ENCODE peak calls at places on chromosome 2, in four cellular contexts. Q is HepG2, P is GM12878, I is H1. A is an unnamed sample.
A peak's percentile ranks its signal among the peaks of the same experiment; 100 is the strongest.

GRCh38 chr2:201936817-201937216 is 96.8 kb upstream of the FZD7 start:
- DNase-seq in Q (peak; percentile 74), P (no peak), I (no peak), A (no peak)

GRCh38 chr2:163375070-163375469 is 360.7 kb downstream of the FIGN start:
- DNase-seq in Q (no peak), P (no peak), I (no peak), A (no peak)

GRCh38 chr2:176490061-176490861 is 221.0 kb downstream of the MTX2 start:
- DNase-seq in Q (no peak), P (no peak), I (peak; percentile 43), A (no peak)

GRCh38 chr2:220227272-220227920 is 600.0 kb downstream of the SLC4A3 start:
- DNase-seq in Q (no peak), P (no peak), I (no peak), A (no peak)

GRCh38 chr2:218284106-218284811 is 8.0 kb downstream of the TMBIM1 start:
- DNase-seq in Q (no peak), P (no peak), I (no peak), A (no peak)

GRCh38 chr2:169895294-169895985 is 68.2 kb downstream of the UBR3 start:
- DNase-seq in Q (no peak), P (no peak), I (no peak), A (no peak)

GRCh38 chr2:26922638-26923466 is 47.6 kb upstream of the MAPRE3 start:
- DNase-seq in Q (peak; percentile 69), P (no peak), I (no peak), A (peak; percentile 57)

GRCh38 chr2:143682643-143683042 is 553.4 kb downstream of the ARHGAP15 start:
- DNase-seq in Q (no peak), P (no peak), I (no peak), A (no peak)

GRCh38 chr2:126482582-126483464 is 173.1 kb upstream of the GYPC start:
- DNase-seq in Q (peak; percentile 43), P (no peak), I (peak; percentile 5), A (no peak)

GRCh38 chr2:29014811-29015414 is 33.8 kb downstream of the TOGARAM2 start:
- DNase-seq in Q (no peak), P (no peak), I (no peak), A (no peak)

GRCh38 chr2:207848545-207848928 is 78.8 kb upstream of the FZD5 start:
- DNase-seq in Q (peak; percentile 80), P (no peak), I (no peak), A (no peak)

GRCh38 chr2:149449017-149449416 is 118.6 kb downstream of the LYPD6 start:
- DNase-seq in Q (no peak), P (no peak), I (no peak), A (no peak)

GRCh38 chr2:74260495-74260894 is 62.1 kb downstream of the MTHFD2 start:
- DNase-seq in Q (no peak), P (no peak), I (no peak), A (no peak)

GRCh38 chr2:3779650-3780049 is 76.3 kb downstream of the DCDC2C start:
- DNase-seq in Q (no peak), P (no peak), I (no peak), A (no peak)

GRCh38 chr2:11406492-11407381 is 59.2 kb downstream of the E2F6 start:
- DNase-seq in Q (no peak), P (no peak), I (no peak), A (peak; percentile 42)

GRCh38 chr2:35530615-35531135 is 824.9 kb upstream of the CRIM1 start:
- DNase-seq in Q (no peak), P (no peak), I (no peak), A (no peak)

GRCh38 chr2:108169982-108170625 is 69.7 kb upstream of the SULT1C3 start:
- DNase-seq in Q (peak; percentile 31), P (no peak), I (no peak), A (peak; percentile 27)

GRCh38 chr2:228747478-228747877 is 523.6 kb downstream of the PID1 start:
- DNase-seq in Q (no peak), P (no peak), I (no peak), A (no peak)

GRCh38 chr2:74679615-74680014 is 25.6 kb downstream of the SEMA4F start:
- DNase-seq in Q (no peak), P (no peak), I (no peak), A (no peak)

GRCh38 chr2:169822785-169823392 is 1.8 kb downstream of the METTL5 start:
- DNase-seq in Q (no peak), P (no peak), I (no peak), A (no peak)

GRCh38 chr2:116491292-116491691 is 1323.2 kb upstream of the DDX18 start:
- DNase-seq in Q (no peak), P (no peak), I (no peak), A (no peak)

GRCh38 chr2:160482673-160483072 is 10.9 kb downstream of the RBMS1 start:
- DNase-seq in Q (no peak), P (no peak), I (no peak), A (no peak)

GRCh38 chr2:100989666-100990065 is 12.4 kb upstream of the RPL31 start:
- DNase-seq in Q (no peak), P (no peak), I (no peak), A (no peak)

GRCh38 chr2:176502619-176503018 is 233.4 kb downstream of the MTX2 start:
- DNase-seq in Q (peak; percentile 6), P (no peak), I (no peak), A (no peak)

GRCh38 chr2:196263181-196263747 is 91.9 kb upstream of the STK17B start:
- DNase-seq in Q (no peak), P (peak; percentile 88), I (no peak), A (no peak)

GRCh38 chr2:237627463-237628321 is at the start of gene LRRFIP1:
- DNase-seq in Q (no peak), P (no peak), I (no peak), A (no peak)

GRCh38 chr2:158009425-158009824 is 92.3 kb upstream of the UPP2 start:
- DNase-seq in Q (no peak), P (no peak), I (no peak), A (no peak)

GRCh38 chr2:161085041-161085598 is 75.1 kb upstream of the TANK start:
- DNase-seq in Q (no peak), P (no peak), I (no peak), A (no peak)

GRCh38 chr2:224359569-224359968 is 42.3 kb downstream of the FAM124B start:
- DNase-seq in Q (peak; percentile 16), P (no peak), I (no peak), A (peak; percentile 33)

GRCh38 chr2:65654496-65654895 is 222.1 kb upstream of the SPRED2 start:
- DNase-seq in Q (no peak), P (no peak), I (no peak), A (no peak)

GRCh38 chr2:31138037-31138962 is at the start of gene GALNT14:
- DNase-seq in Q (no peak), P (no peak), I (peak; percentile 33), A (peak; percentile 51)

GRCh38 chr2:66145490-66145889 is 289.4 kb upstream of the MEIS1 start:
- DNase-seq in Q (no peak), P (no peak), I (no peak), A (no peak)

DNA sequence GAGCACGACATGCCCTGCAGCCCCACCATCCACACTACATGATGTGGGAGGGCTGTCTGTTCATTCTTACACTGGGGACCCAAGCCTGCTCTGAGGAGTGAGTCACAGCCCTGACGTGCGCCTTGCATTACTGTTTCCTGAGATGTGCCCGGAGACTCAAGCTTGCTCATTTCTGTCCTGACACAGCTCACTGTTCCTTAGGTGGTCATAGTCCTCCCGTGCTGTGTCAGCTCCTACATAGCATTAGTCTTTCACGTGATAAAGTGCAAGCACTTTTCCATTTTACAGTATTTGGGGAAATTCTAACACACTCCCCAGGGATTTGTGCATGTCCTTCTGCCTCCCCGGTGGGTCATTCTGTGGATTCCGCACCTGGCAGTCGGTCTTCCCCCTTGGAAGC is 46.2 kb upstream of the TRIM43B start:
- DNase-seq in Q (no peak), P (peak; percentile 51), I (no peak), A (no peak)
- TF ChIP-seq YY1 in Q (no peak), P (no peak), I (no peak), A (no peak)

GRCh38 chr2:240392084-240392947 is 43.1 kb upstream of the GPC1 start:
- DNase-seq in Q (no peak), P (no peak), I (no peak), A (no peak)

GRCh38 chr2:240393831-240394410 is 41.5 kb upstream of the GPC1 start:
- DNase-seq in Q (no peak), P (no peak), I (no peak), A (no peak)

GRCh38 chr2:240394549-240394948 is 40.9 kb upstream of the GPC1 start:
- DNase-seq in Q (no peak), P (no peak), I (no peak), A (no peak)

GRCh38 chr2:240391111-240392051 is 44.1 kb upstream of the GPC1 start:
- DNase-seq in Q (no peak), P (no peak), I (no peak), A (no peak)

GRCh38 chr2:240392948-240393830 is 42.3 kb upstream of the GPC1 start:
- DNase-seq in Q (no peak), P (no peak), I (no peak), A (no peak)
- TF ChIP-seq SUZ12 in Q (no peak), P (no peak), I (no peak), A (no peak)

GRCh38 chr2:134307334-134307733 is 53.5 kb downstream of the MGAT5 start:
- DNase-seq in Q (no peak), P (no peak), I (no peak), A (no peak)
- TF ChIP-seq YY1 in Q (no peak), P (no peak), I (no peak), A (no peak)

GRCh38 chr2:46471-47345 is at the start of gene FAM110C:
- DNase-seq in Q (peak; percentile 48), P (no peak), I (no peak), A (peak; percentile 8)
- TF ChIP-seq SUZ12 in Q (no peak), P (no peak), I (no peak), A (no peak)

GRCh38 chr2:130336877-130337734 is 5.6 kb upstream of the IMP4 start:
- DNase-seq in Q (peak; percentile 86), P (peak; percentile 79), I (peak; percentile 61), A (peak; percentile 67)

GRCh38 chr2:130339885-130340745 is 2.6 kb upstream of the IMP4 start:
- DNase-seq in Q (no peak), P (no peak), I (no peak), A (no peak)

GRCh38 chr2:130337735-130338325 is 4.9 kb upstream of the IMP4 start:
- DNase-seq in Q (no peak), P (no peak), I (no peak), A (no peak)

GRCh38 chr2:130336150-130336876 is 6.4 kb upstream of the IMP4 start:
- DNase-seq in Q (peak; percentile 32), P (no peak), I (no peak), A (no peak)

DNA sequence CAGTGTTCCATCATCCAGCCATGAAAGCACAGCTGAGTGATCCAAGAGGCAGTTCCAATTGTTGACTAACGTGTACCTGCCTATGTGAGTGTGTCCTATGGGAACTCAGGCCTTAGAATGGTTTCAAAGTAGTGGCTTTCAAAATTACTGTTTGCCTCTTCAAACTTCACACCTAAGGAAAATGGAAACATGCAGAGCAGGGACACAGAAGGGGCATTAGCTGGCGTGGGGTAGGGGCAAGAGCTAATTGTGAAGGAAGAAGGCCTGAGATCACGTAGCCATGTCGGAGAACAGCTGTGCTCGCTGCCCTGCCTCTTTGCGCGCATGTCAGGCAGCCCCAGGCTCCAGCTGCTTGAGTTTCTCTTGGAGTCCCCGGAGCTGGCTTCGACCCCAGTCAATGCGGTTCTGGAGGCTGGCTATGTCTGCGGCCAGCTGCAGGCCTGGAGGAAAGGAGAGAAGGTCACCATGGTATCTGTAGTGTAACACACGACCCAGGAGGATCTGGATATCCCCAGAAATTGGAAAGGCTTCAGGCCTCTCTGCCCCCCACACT is 3.8 kb upstream of the IMP4 start:
- DNase-seq in Q (no peak), P (no peak), I (no peak), A (no peak)
- TF ChIP-seq YY1 in Q (no peak), P (no peak), I (no peak), A (no peak)